ENCODE peak calls at places on chromosomes 7 and 10, in six cellular contexts. A is dermis microvascular lymphatic vessel endothelial cell; R is left ventricle myocardium superior; J is activated naive CD8-positive, alpha-beta T cell treated with anti-CD3 and anti-CD28 coated beads, Interleukin-2, amount 50 U/mL, for 24 hours; U is H7; O is CD4-positive, CD25-positive, alpha-beta regulatory T cell. M is an unnamed sample.

GRCh38 chr10:113563306-113564088 is 10.6 kb downstream of the HABP2 start:
- DNase-seq in A (peak; percentile 70), R (peak; percentile 85), J (peak; percentile 82), U (peak; percentile 90), O (peak; percentile 67), M (peak; percentile 94)

GRCh38 chr10:104893711-104894110 is 252.6 kb downstream of the SORCS3 start:
- DNase-seq in A (no peak), R (no peak), J (no peak), U (no peak), O (no peak), M (no peak)

GRCh38 chr10:70584366-70584765 is 18.2 kb downstream of the PRF1 start:
- DNase-seq in A (no peak), R (no peak), J (no peak), U (no peak), O (no peak), M (peak; percentile 48)

GRCh38 chr7:23062452-23062851 is 43.1 kb upstream of the KLHL7 start:
- DNase-seq in A (no peak), R (no peak), J (no peak), U (no peak), O (no peak), M (no peak)

GRCh38 chr10:130040351-130040750 is 70.3 kb downstream of the C10orf143 start:
- DNase-seq in A (no peak), R (no peak), J (no peak), U (no peak), O (no peak), M (peak; percentile 58)

GRCh38 chr7:117273325-117274292 is 49.2 kb downstream of the WNT2 start:
- DNase-seq in A (no peak), R (no peak), J (no peak), U (no peak), O (no peak), M (no peak)

GRCh38 chr10:98778277-98778759 is 331.6 kb upstream of the HPS1 start:
- DNase-seq in A (no peak), R (no peak), J (no peak), U (no peak), O (no peak), M (no peak)

GRCh38 chr10:84440781-84441180 is 112.4 kb downstream of the CCSER2 start:
- DNase-seq in A (no peak), R (no peak), J (no peak), U (no peak), O (no peak), M (no peak)

GRCh38 chr10:125631806-125632205 is 51.2 kb downstream of the TEX36 start:
- DNase-seq in A (no peak), R (no peak), J (no peak), U (no peak), O (no peak), M (no peak)

GRCh38 chr10:75235375-75236177 is at the start of gene COMTD1:
- DNase-seq in A (peak; percentile 90), R (peak; percentile 97), J (peak; percentile 95), U (peak; percentile 98), O (peak; percentile 95), M (peak; percentile 98)

GRCh38 chr7:32496052-32496813 is 944 bp downstream of the AVL9 start:
- DNase-seq in A (peak; percentile 22), R (no peak), J (no peak), U (peak; percentile 40), O (no peak), M (no peak)

GRCh38 chr10:77973276-77973675 is 46.7 kb upstream of the DLG5 start:
- DNase-seq in A (no peak), R (no peak), J (no peak), U (no peak), O (no peak), M (no peak)

GRCh38 chr7:118224521-118224920 is at the start of gene ANKRD7:
- DNase-seq in A (no peak), R (peak; percentile 17), J (no peak), U (no peak), O (no peak), M (no peak)

GRCh38 chr10:68224810-68225209 is 7.1 kb downstream of the ATOH7 start:
- DNase-seq in A (no peak), R (no peak), J (no peak), U (no peak), O (no peak), M (no peak)

M was measured in posterior vena cava.